ENCODE peak calls at places on chromosome 21, in four cellular contexts. One of them, this sample, is unnamed.

GRCh38 chr21:26060335-26061115 is 110.0 kb downstream of the APP start:
- DNase-seq in K562: no peak
- DNase-seq in GM12878: no peak
- DNase-seq in HepG2: no peak
- DNase-seq in this sample: no peak

GRCh38 chr21:35398366-35398982 is 349.4 kb upstream of the RUNX1 start:
- DNase-seq in GM12878: no peak
- DNase-seq in K562: no peak
- DNase-seq in HepG2: no peak
- DNase-seq in this sample: no peak

GRCh38 chr21:38367646-38368045 is 110.9 kb downstream of the KCNJ15 start:
- DNase-seq in HepG2: no peak
- DNase-seq in GM12878: no peak
- DNase-seq in K562: no peak
- DNase-seq in this sample: no peak

GRCh38 chr21:34235514-34235913 is 128.3 kb upstream of the KCNE2 start:
- DNase-seq in K562: no peak
- DNase-seq in GM12878: no peak
- DNase-seq in HepG2: no peak
- DNase-seq in this sample: no peak

GRCh38 chr21:34524671-34525601 is 12.9 kb upstream of the KCNE1 start:
- DNase-seq in K562: no peak
- DNase-seq in GM12878: no peak
- DNase-seq in HepG2: no peak
- DNase-seq in this sample: peak

GRCh38 chr21:16708431-16708830 is 804.4 kb upstream of the CXADR start:
- DNase-seq in HepG2: no peak
- DNase-seq in GM12878: no peak
- DNase-seq in K562: no peak
- DNase-seq in this sample: no peak

GRCh38 chr21:38562182-38562581 is 63.9 kb upstream of the ERG start:
- DNase-seq in HepG2: no peak
- DNase-seq in K562: no peak
- DNase-seq in GM12878: no peak
- DNase-seq in this sample: no peak

GRCh38 chr21:33916200-33916567 is 580 bp upstream of the ATP5PO start:
- DNase-seq in K562: no peak
- DNase-seq in HepG2: no peak
- DNase-seq in GM12878: no peak
- DNase-seq in this sample: no peak

GRCh38 chr21:39319251-39319756 is 5.9 kb upstream of the BRWD1 start:
- DNase-seq in K562: no peak
- DNase-seq in GM12878: no peak
- DNase-seq in HepG2: no peak
- DNase-seq in this sample: no peak

GRCh38 chr21:34021726-34022125 is 51.7 kb upstream of the MRPS6 start:
- DNase-seq in K562: no peak
- DNase-seq in HepG2: no peak
- DNase-seq in GM12878: no peak
- DNase-seq in this sample: no peak

GRCh38 chr21:17002628-17003027 is 510.2 kb upstream of the CXADR start:
- DNase-seq in HepG2: no peak
- DNase-seq in GM12878: no peak
- DNase-seq in K562: no peak
- DNase-seq in this sample: no peak

GRCh38 chr21:39381009-39381408 is 32.1 kb upstream of the HMGN1 start:
- DNase-seq in GM12878: no peak
- DNase-seq in HepG2: no peak
- DNase-seq in K562: no peak
- DNase-seq in this sample: no peak

GRCh38 chr21:27819299-27819698 is 852.4 kb upstream of the ADAMTS5 start:
- DNase-seq in GM12878: no peak
- DNase-seq in K562: no peak
- DNase-seq in HepG2: no peak
- DNase-seq in this sample: no peak

GRCh38 chr21:17491716-17492414 is 21.0 kb upstream of the CXADR start:
- DNase-seq in K562: no peak
- DNase-seq in GM12878: no peak
- DNase-seq in HepG2: no peak
- DNase-seq in this sample: no peak

GRCh38 chr21:35265170-35265877 is 216.2 kb upstream of the RUNX1 start:
- DNase-seq in GM12878: no peak
- DNase-seq in HepG2: no peak
- DNase-seq in K562: no peak
- DNase-seq in this sample: no peak

GRCh38 chr21:33682992-33683627 is 40.8 kb downstream of the ITSN1 start:
- DNase-seq in K562: no peak
- DNase-seq in HepG2: peak
- DNase-seq in GM12878: no peak
- DNase-seq in this sample: peak

DNA sequence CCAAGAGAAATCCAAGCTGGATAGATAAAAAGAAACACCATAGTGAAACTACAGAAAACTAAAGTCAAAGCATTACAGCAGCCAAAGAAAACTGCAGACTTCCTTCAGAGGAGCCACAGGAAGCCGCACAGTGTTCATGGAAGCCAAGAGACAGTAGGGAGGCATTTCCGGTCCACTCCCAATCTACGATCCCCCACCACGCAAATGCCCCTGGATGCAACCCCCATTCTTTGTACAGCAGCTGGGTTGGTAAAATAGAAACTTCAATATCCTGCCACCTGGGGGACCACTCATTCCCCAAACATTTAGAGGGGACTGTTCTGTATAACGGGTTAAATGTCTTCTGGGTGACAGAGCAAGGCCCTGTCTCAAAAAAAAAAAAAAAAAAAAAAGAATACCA is 43.9 kb upstream of the TSPEAR start:
- DNase-seq in HepG2: peak
- DNase-seq in GM12878: no peak
- DNase-seq in K562: peak
- DNase-seq in this sample: no peak
- TF ChIP-seq CBX5 in HepG2: no peak
- TF ChIP-seq CBX5 in GM12878: no peak
- TF ChIP-seq CBX5 in K562: no peak
- TF ChIP-seq CBX5 in this sample: no peak

GRCh38 chr21:37045139-37045538 is 27.7 kb downstream of the PIGP start:
- DNase-seq in K562: no peak
- DNase-seq in GM12878: no peak
- DNase-seq in HepG2: no peak
- DNase-seq in this sample: no peak
- TF ChIP-seq SP1 in K562: no peak
- TF ChIP-seq SP1 in GM12878: no peak
- TF ChIP-seq SP1 in HepG2: no peak
- TF ChIP-seq SP1 in this sample: no peak

GRCh38 chr21:31279214-31279613 is 64.8 kb downstream of the TIAM1 start:
- DNase-seq in GM12878: no peak
- DNase-seq in HepG2: no peak
- DNase-seq in K562: no peak
- DNase-seq in this sample: no peak
- TF ChIP-seq CBX5 in GM12878: no peak
- TF ChIP-seq CBX5 in HepG2: no peak
- TF ChIP-seq CBX5 in K562: no peak
- TF ChIP-seq CBX5 in this sample: no peak

DNA sequence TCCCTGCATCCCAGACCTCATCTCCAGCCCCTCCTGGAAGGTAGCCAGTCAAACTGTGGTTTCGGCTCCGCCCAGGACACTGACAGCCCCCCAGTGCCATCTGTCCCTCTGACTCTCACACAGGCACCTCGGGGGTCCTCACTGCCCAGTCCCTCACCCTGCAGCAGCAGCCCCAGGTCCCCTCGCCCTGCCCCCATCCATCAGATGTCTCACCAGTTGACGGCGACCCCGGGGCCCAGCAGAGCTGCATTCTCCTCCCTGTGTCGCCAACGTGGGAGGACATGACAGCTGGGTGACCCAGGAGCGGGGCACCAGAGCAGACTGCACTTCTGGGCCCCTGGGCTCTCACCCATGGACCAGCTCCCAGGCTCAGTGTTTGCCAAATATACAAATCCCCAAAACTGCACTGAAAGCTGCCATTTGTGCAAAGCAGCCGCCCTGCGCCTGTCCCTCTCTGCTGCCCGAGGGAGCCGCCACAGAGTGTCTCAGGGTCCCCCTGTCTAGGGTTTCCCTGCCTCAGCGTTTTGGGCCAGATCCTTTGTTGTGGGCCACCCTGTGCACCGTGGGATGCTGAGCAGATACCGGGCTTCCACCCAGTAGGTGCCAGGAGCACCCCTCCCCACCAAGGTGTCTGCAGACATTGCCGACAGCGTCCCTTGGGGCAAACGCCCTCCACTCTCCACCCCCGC is 48.2 kb downstream of the PRDM15 start:
- DNase-seq in K562: no peak
- DNase-seq in HepG2: no peak
- DNase-seq in GM12878: no peak
- DNase-seq in this sample: no peak
- TF ChIP-seq SP1 in K562: no peak
- TF ChIP-seq SP1 in HepG2: no peak
- TF ChIP-seq SP1 in GM12878: no peak
- TF ChIP-seq SP1 in this sample: no peak

GRCh38 chr21:44872568-44873355 is 728 bp downstream of the PTTG1IP start:
- DNase-seq in K562: peak
- DNase-seq in HepG2: no peak
- DNase-seq in GM12878: no peak
- DNase-seq in this sample: peak
- TF ChIP-seq CBX5 in K562: no peak
- TF ChIP-seq CBX5 in HepG2: no peak
- TF ChIP-seq CBX5 in GM12878: no peak
- TF ChIP-seq CBX5 in this sample: no peak

DNA sequence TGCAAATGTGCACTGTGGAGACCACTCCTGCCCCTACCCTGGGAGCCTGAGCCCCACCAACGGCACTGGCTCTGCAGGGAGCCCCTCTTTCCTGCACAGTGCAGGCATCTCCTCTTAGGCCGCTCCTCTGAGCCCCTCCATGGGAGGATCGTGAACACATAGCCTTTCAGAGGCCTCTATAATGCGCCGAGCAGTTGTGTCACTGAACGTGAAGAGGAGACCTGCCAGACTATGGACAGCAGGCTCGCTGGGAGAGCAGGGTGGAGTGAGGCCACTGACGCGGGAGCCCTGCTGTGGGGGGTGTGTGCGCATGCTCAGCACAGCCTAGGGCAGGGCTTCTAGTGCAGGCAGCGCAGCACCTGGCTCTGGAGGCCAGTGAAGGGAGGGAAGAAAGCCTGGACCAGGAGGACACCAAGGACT is 151.3 kb upstream of the COL6A1 start:
- DNase-seq in K562: peak
- DNase-seq in GM12878: no peak
- DNase-seq in HepG2: no peak
- DNase-seq in this sample: peak
- TF ChIP-seq SP1 in K562: no peak
- TF ChIP-seq SP1 in GM12878: no peak
- TF ChIP-seq SP1 in HepG2: no peak
- TF ChIP-seq SP1 in this sample: no peak

GRCh38 chr21:32578107-32578691 is 7.1 kb downstream of the TCP10L start:
- DNase-seq in K562: peak
- DNase-seq in HepG2: no peak
- DNase-seq in GM12878: no peak
- DNase-seq in this sample: peak
- TF ChIP-seq CBX5 in K562: no peak
- TF ChIP-seq CBX5 in HepG2: no peak
- TF ChIP-seq CBX5 in GM12878: no peak
- TF ChIP-seq CBX5 in this sample: no peak

GRCh38 chr21:43864806-43865470 is at the start of gene AGPAT3:
- DNase-seq in K562: peak
- DNase-seq in GM12878: no peak
- DNase-seq in HepG2: no peak
- DNase-seq in this sample: no peak

GRCh38 chr21:43866233-43866632 is 1.2 kb downstream of the AGPAT3 start:
- DNase-seq in K562: peak
- DNase-seq in HepG2: no peak
- DNase-seq in GM12878: no peak
- DNase-seq in this sample: no peak

GRCh38 chr21:43866659-43867331 is 1.8 kb downstream of the AGPAT3 start:
- DNase-seq in K562: peak
- DNase-seq in GM12878: peak
- DNase-seq in HepG2: peak
- DNase-seq in this sample: no peak

GRCh38 chr21:43864313-43864805 is 664 bp upstream of the AGPAT3 start:
- DNase-seq in HepG2: no peak
- DNase-seq in GM12878: no peak
- DNase-seq in K562: peak
- DNase-seq in this sample: peak

DNA sequence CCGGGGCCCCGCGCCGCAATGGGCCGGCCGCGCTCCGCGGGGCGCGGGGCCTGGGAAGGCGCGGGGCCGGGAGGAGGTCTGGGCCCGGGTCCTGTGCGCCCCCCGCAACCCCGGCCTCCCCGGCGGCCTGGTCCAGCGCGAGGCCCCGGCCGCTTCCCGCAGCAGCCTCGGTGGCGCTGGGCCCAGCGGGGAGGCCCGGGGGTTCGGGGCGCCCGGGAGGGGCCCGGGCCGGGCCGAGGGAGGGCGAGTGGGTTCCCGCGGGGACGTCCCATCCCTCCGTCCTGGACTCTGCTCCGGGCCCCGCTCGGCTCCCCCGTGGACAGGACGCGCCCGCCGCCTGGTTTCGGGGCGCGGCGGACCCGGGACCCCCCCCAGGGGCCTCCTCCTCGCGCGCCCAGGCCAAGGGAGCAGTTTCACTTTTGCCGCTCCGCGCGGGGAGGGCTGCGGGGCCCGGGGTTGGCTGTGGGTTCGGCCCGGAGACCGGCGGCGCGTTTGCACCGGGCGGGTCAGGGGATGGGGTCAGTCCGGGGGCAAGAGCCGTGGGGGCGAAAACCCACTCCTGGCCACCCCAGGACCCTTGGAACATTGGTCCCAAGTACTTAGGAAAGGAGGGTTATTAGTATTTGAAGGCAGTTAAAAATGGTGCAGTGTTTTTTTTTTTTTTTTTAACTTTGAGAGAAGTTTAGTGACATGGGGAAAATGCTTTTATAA is 603 bp downstream of the AGPAT3 start:
- DNase-seq in HepG2: no peak
- DNase-seq in GM12878: no peak
- DNase-seq in K562: peak
- DNase-seq in this sample: peak
- TF ChIP-seq SP1 in HepG2: no peak
- TF ChIP-seq SP1 in GM12878: no peak
- TF ChIP-seq SP1 in K562: no peak
- TF ChIP-seq SP1 in this sample: no peak